ENCODE peak calls at places on chromosomes 16 and 17, in five cellular contexts. One of them, this sample, is unnamed.
A peak's percentile ranks its signal among the peaks of the same experiment; 100 is the strongest.

GRCh38 chr17:29388937-29389336 is 1.2 kb upstream of the TAOK1 start:
- DNase-seq in breast epithelium: no peak
- DNase-seq in GM12878: no peak
- DNase-seq in SK-N-SH: no peak
- DNase-seq in H1: no peak
- DNase-seq in this sample: no peak

GRCh38 chr16:79599837-79600635 is 501 bp downstream of the MAF start:
- DNase-seq in breast epithelium: peak; percentile 36
- DNase-seq in GM12878: no peak
- DNase-seq in SK-N-SH: peak; percentile 80
- DNase-seq in H1: peak; percentile 77
- DNase-seq in this sample: no peak

GRCh38 chr17:35448214-35448898 is at the start of gene SLFN13:
- DNase-seq in breast epithelium: peak; percentile 92
- DNase-seq in GM12878: peak; percentile 78
- DNase-seq in SK-N-SH: peak; percentile 17
- DNase-seq in H1: peak; percentile 84
- DNase-seq in this sample: peak; percentile 51

GRCh38 chr16:49459953-49460735 is 86.5 kb downstream of the C16orf78 start:
- DNase-seq in breast epithelium: no peak
- DNase-seq in GM12878: no peak
- DNase-seq in SK-N-SH: no peak
- DNase-seq in H1: peak; percentile 47
- DNase-seq in this sample: no peak

GRCh38 chr17:250487-251300 is 69.2 kb upstream of the DOC2B start:
- DNase-seq in breast epithelium: no peak
- DNase-seq in GM12878: no peak
- DNase-seq in SK-N-SH: no peak
- DNase-seq in H1: peak; percentile 34
- DNase-seq in this sample: no peak

GRCh38 chr16:89572042-89572441 is 3.5 kb upstream of the CPNE7 start:
- DNase-seq in breast epithelium: no peak
- DNase-seq in GM12878: no peak
- DNase-seq in SK-N-SH: no peak
- DNase-seq in H1: no peak
- DNase-seq in this sample: no peak

GRCh38 chr17:78890111-78890897 is 12.7 kb downstream of the CEP295NL start:
- DNase-seq in breast epithelium: peak; percentile 35
- DNase-seq in GM12878: no peak
- DNase-seq in SK-N-SH: no peak
- DNase-seq in H1: no peak
- DNase-seq in this sample: no peak

GRCh38 chr17:8041249-8041928 is 2.5 kb downstream of the ALOX15B start:
- DNase-seq in breast epithelium: peak; percentile 60
- DNase-seq in GM12878: no peak
- DNase-seq in SK-N-SH: peak; percentile 73
- DNase-seq in H1: no peak
- DNase-seq in this sample: peak; percentile 66

GRCh38 chr17:10198509-10199249 is at the start of gene GAS7:
- DNase-seq in breast epithelium: no peak
- DNase-seq in GM12878: no peak
- DNase-seq in SK-N-SH: peak; percentile 65
- DNase-seq in H1: peak; percentile 89
- DNase-seq in this sample: no peak

GRCh38 chr16:19432429-19432828 is 14.7 kb downstream of the TMC5 start:
- DNase-seq in breast epithelium: peak; percentile 30
- DNase-seq in GM12878: no peak
- DNase-seq in SK-N-SH: no peak
- DNase-seq in H1: no peak
- DNase-seq in this sample: no peak

GRCh38 chr16:85279874-85280545 is 167.7 kb upstream of the CIBAR2 start:
- DNase-seq in breast epithelium: no peak
- DNase-seq in GM12878: no peak
- DNase-seq in SK-N-SH: no peak
- DNase-seq in H1: no peak
- DNase-seq in this sample: no peak

GRCh38 chr16:89040391-89040790 is 53.3 kb upstream of the ACSF3 start:
- DNase-seq in breast epithelium: no peak
- DNase-seq in GM12878: no peak
- DNase-seq in SK-N-SH: no peak
- DNase-seq in H1: no peak
- DNase-seq in this sample: no peak

DNA sequence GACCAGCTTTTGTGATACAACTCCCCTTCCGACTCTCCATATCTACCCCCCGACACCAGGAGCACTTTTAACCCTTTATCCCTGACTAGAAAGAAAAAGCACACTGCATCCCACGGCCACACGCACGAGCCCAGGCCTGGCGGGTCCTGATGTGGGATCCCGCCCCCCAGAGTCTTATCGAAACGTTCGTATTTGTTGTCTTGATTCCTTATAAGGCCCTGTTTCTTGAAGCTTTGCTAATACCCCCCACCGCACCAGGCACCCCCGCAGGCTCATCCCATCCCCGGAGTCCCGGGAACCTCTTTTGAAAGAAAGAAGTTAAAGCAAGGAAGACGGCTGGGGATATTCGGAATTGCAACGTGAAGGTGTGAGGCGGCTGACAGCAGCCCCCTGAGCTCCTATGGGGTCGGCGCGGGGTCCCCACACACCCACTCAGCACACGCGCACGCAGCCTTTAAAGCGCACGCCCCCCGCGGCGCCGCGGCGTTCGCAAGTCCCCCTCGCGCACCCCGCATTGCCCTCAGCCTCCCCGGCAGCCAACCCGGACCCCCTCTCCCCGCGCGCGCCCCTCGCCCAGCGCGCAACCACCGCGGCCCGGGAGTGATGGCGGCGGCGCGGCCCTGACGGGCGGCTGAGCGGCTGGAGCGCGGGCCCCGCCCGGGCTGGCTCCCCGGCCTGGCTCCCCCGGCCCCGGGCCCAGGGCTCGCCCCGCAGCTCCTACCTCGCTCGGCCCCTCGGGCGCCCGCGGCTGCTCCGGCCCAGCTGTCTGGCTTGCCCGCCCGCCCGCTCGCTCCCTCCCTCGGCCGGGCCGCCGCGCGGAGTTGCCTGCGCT is 448 bp downstream of the STAT5B start:
- DNase-seq in breast epithelium: peak; percentile 19
- DNase-seq in GM12878: no peak
- DNase-seq in SK-N-SH: peak; percentile 65
- DNase-seq in H1: peak; percentile 63
- DNase-seq in this sample: peak; percentile 64
- TF ChIP-seq POLR2AphosphoS5 in breast epithelium: peak; percentile 9
- TF ChIP-seq POLR2AphosphoS5 in GM12878: no peak
- TF ChIP-seq POLR2AphosphoS5 in SK-N-SH: no peak
- TF ChIP-seq POLR2AphosphoS5 in H1: peak; percentile 26
- TF ChIP-seq POLR2AphosphoS5 in this sample: peak; percentile 75

GRCh38 chr16:82738699-82739098 is 111.9 kb downstream of the CDH13 start:
- DNase-seq in breast epithelium: no peak
- DNase-seq in GM12878: no peak
- DNase-seq in SK-N-SH: no peak
- DNase-seq in H1: no peak
- DNase-seq in this sample: peak; percentile 17

GRCh38 chr16:82736161-82736697 is 109.5 kb downstream of the CDH13 start:
- DNase-seq in breast epithelium: no peak
- DNase-seq in GM12878: no peak
- DNase-seq in SK-N-SH: no peak
- DNase-seq in H1: no peak
- DNase-seq in this sample: no peak

GRCh38 chr16:82735696-82736095 is 108.9 kb downstream of the CDH13 start:
- DNase-seq in breast epithelium: no peak
- DNase-seq in GM12878: no peak
- DNase-seq in SK-N-SH: no peak
- DNase-seq in H1: no peak
- DNase-seq in this sample: no peak

GRCh38 chr16:82732461-82732860 is 105.7 kb downstream of the CDH13 start:
- DNase-seq in breast epithelium: no peak
- DNase-seq in GM12878: no peak
- DNase-seq in SK-N-SH: no peak
- DNase-seq in H1: no peak
- DNase-seq in this sample: no peak

GRCh38 chr16:82735176-82735575 is 108.4 kb downstream of the CDH13 start:
- DNase-seq in breast epithelium: no peak
- DNase-seq in GM12878: no peak
- DNase-seq in SK-N-SH: no peak
- DNase-seq in H1: no peak
- DNase-seq in this sample: no peak
- TF ChIP-seq POLR2AphosphoS5 in breast epithelium: no peak
- TF ChIP-seq POLR2AphosphoS5 in GM12878: no peak
- TF ChIP-seq POLR2AphosphoS5 in SK-N-SH: no peak
- TF ChIP-seq POLR2AphosphoS5 in H1: no peak
- TF ChIP-seq POLR2AphosphoS5 in this sample: no peak

GRCh38 chr16:11762431-11762830 is 19.8 kb upstream of the TXNDC11 start:
- DNase-seq in breast epithelium: no peak
- DNase-seq in GM12878: no peak
- DNase-seq in SK-N-SH: no peak
- DNase-seq in H1: no peak
- DNase-seq in this sample: no peak
- TF ChIP-seq POLR2AphosphoS5 in breast epithelium: no peak
- TF ChIP-seq POLR2AphosphoS5 in GM12878: no peak
- TF ChIP-seq POLR2AphosphoS5 in SK-N-SH: no peak
- TF ChIP-seq POLR2AphosphoS5 in H1: no peak
- TF ChIP-seq POLR2AphosphoS5 in this sample: no peak

DNA sequence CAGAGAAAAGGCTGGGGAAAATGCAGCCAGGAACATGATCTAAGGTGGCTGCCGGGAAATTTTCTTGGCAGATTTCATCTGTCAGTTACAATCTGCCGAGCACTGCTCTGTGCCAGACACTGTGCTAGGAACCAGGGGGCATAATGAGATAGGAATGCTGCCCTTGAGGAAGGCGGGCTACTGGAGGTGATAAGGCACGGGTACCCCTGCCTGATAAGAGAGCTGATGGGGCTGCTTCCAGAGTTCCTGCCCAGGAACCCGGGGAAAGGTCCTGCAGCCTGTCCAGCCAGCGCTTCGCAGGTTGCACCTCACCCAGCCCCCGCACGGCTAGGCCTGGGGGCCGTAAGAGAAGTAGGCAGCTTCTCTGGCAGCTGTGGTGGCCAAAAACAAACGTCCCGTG is 3.1 kb downstream of the SCNN1G start:
- DNase-seq in breast epithelium: no peak
- DNase-seq in GM12878: no peak
- DNase-seq in SK-N-SH: peak; percentile 53
- DNase-seq in H1: no peak
- DNase-seq in this sample: no peak
- TF ChIP-seq POLR2AphosphoS5 in breast epithelium: no peak
- TF ChIP-seq POLR2AphosphoS5 in GM12878: no peak
- TF ChIP-seq POLR2AphosphoS5 in SK-N-SH: no peak
- TF ChIP-seq POLR2AphosphoS5 in H1: no peak
- TF ChIP-seq POLR2AphosphoS5 in this sample: no peak

DNA sequence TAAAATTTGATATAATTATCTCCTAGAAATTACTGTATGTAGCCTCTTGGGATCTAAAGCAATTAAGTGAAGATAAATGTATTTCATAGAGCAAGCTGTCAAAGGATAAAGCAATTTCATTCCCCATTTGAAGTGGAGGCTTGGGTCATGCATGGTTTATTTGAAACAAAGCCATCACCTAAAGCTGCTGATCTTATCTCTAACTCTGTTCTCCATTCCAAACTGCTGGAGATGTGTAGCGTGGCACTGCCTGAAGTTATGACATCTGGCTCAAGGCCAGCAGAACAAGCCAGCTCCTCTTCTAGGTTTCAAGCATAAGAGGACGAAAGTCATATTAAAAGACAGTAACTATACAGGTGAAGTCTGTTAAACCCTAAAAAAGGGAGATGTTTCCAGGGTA is 83.9 kb downstream of the HIC1 start:
- DNase-seq in breast epithelium: no peak
- DNase-seq in GM12878: peak; percentile 42
- DNase-seq in SK-N-SH: peak; percentile 79
- DNase-seq in H1: no peak
- DNase-seq in this sample: peak; percentile 50
- TF ChIP-seq POLR2AphosphoS5 in breast epithelium: no peak
- TF ChIP-seq POLR2AphosphoS5 in GM12878: no peak
- TF ChIP-seq POLR2AphosphoS5 in SK-N-SH: peak; percentile 58
- TF ChIP-seq POLR2AphosphoS5 in H1: no peak
- TF ChIP-seq POLR2AphosphoS5 in this sample: no peak

GRCh38 chr16:10949424-10949970 is 5.1 kb downstream of the CLEC16A start:
- DNase-seq in breast epithelium: no peak
- DNase-seq in GM12878: peak; percentile 91
- DNase-seq in SK-N-SH: no peak
- DNase-seq in H1: peak; percentile 63
- DNase-seq in this sample: no peak
- TF ChIP-seq POLR2AphosphoS5 in breast epithelium: no peak
- TF ChIP-seq POLR2AphosphoS5 in GM12878: peak; percentile 56
- TF ChIP-seq POLR2AphosphoS5 in SK-N-SH: no peak
- TF ChIP-seq POLR2AphosphoS5 in H1: no peak
- TF ChIP-seq POLR2AphosphoS5 in this sample: no peak